ENCODE peak calls at places on chromosomes 7 and 10, in six cellular contexts. Y is NCI-H1436; B is upper lobe of right lung; K is body of pancreas; D is WERI-Rb-1; U is activated CD4-positive, alpha-beta T cell treated with anti-CD3 and anti-CD28 coated beads for 4 hours. E is an unnamed sample.

GRCh38 chr10:32377458-32378370 is 30.8 kb upstream of the EPC1 start:
- DNase-seq in Y (no peak), B (no peak), K (peak), D (no peak), U (peak), E (peak)

GRCh38 chr7:121276276-121276675 is 52.5 kb upstream of the WNT16 start:
- DNase-seq in Y (no peak), B (no peak), K (no peak), D (no peak), U (no peak), E (no peak)

GRCh38 chr7:99793443-99793842 is 9.5 kb upstream of the CYP3A4 start:
- DNase-seq in Y (no peak), B (no peak), K (no peak), D (no peak), U (no peak), E (no peak)

GRCh38 chr10:87000491-87000890 is 19.6 kb upstream of the FAM25A start:
- DNase-seq in Y (no peak), B (no peak), K (no peak), D (no peak), U (no peak), E (no peak)

GRCh38 chr10:99537381-99538286 is 4.9 kb downstream of the NKX2-3 start:
- DNase-seq in Y (no peak), B (no peak), K (no peak), D (no peak), U (no peak), E (no peak)

GRCh38 chr10:49550563-49550962 is 11.6 kb upstream of the ERCC6 start:
- DNase-seq in Y (no peak), B (no peak), K (no peak), D (no peak), U (no peak), E (no peak)

GRCh38 chr7:40638872-40639271 is 504.1 kb downstream of the SUGCT start:
- DNase-seq in Y (no peak), B (no peak), K (no peak), D (no peak), U (no peak), E (no peak)

GRCh38 chr7:50667338-50667737 is 102.1 kb upstream of the DDC start:
- DNase-seq in Y (no peak), B (no peak), K (peak), D (no peak), U (no peak), E (no peak)

GRCh38 chr10:100009283-100009792 is 409 bp downstream of the DNMBP start:
- DNase-seq in Y (no peak), B (peak), K (peak), D (peak), U (no peak), E (peak)

GRCh38 chr10:24041030-24041429 is 167.9 kb upstream of the KIAA1217 start:
- DNase-seq in Y (no peak), B (no peak), K (no peak), D (no peak), U (no peak), E (no peak)

GRCh38 chr10:88361494-88361893 is 221.6 kb downstream of the RNLS start:
- DNase-seq in Y (no peak), B (no peak), K (no peak), D (no peak), U (no peak), E (no peak)

GRCh38 chr10:20745556-20745955 is 151.6 kb downstream of the NEBL start:
- DNase-seq in Y (no peak), B (no peak), K (no peak), D (no peak), U (no peak), E (no peak)

GRCh38 chr7:97145068-97145467 is 27.6 kb downstream of the SDHAF3 start:
- DNase-seq in Y (peak), B (no peak), K (no peak), D (no peak), U (no peak), E (peak)

GRCh38 chr10:31072453-31072852 is 40.8 kb upstream of the ZNF438 start:
- DNase-seq in Y (no peak), B (no peak), K (no peak), D (no peak), U (no peak), E (no peak)

GRCh38 chr7:106063692-106064091 is 48.4 kb downstream of the SYPL1 start:
- DNase-seq in Y (no peak), B (no peak), K (no peak), D (no peak), U (no peak), E (no peak)

GRCh38 chr10:35217458-35217857 is 90.8 kb downstream of the CREM start:
- DNase-seq in Y (no peak), B (no peak), K (no peak), D (no peak), U (no peak), E (no peak)

GRCh38 chr7:46909601-46910051 is 672.3 kb downstream of the TNS3 start:
- DNase-seq in Y (no peak), B (no peak), K (no peak), D (no peak), U (no peak), E (no peak)

GRCh38 chr10:14163374-14164125 is 167.2 kb downstream of the FRMD4A start:
- DNase-seq in Y (no peak), B (no peak), K (peak), D (no peak), U (no peak), E (no peak)

GRCh38 chr10:2463301-2463700 is 604.0 kb upstream of the PFKP start:
- DNase-seq in Y (no peak), B (no peak), K (no peak), D (no peak), U (no peak), E (no peak)

GRCh38 chr10:107477266-107477665 is 312.8 kb upstream of the SORCS1 start:
- DNase-seq in Y (no peak), B (no peak), K (no peak), D (no peak), U (no peak), E (no peak)

GRCh38 chr7:98250789-98251188 is 1.2 kb downstream of the TECPR1 start:
- DNase-seq in Y (no peak), B (no peak), K (peak), D (peak), U (peak), E (peak)

GRCh38 chr7:76386691-76387260 is 22.7 kb downstream of the SSC4D start:
- DNase-seq in Y (no peak), B (no peak), K (no peak), D (peak), U (no peak), E (no peak)

GRCh38 chr7:98520356-98520932 is 96.6 kb upstream of the NPTX2 start:
- DNase-seq in Y (no peak), B (peak), K (no peak), D (no peak), U (no peak), E (no peak)

GRCh38 chr10:74071151-74071550 is 73.2 kb downstream of the VCL start:
- DNase-seq in Y (no peak), B (no peak), K (peak), D (no peak), U (no peak), E (no peak)

GRCh38 chr7:80659120-80660055 is 20.9 kb downstream of the CD36 start:
- DNase-seq in Y (peak), B (no peak), K (no peak), D (no peak), U (no peak), E (peak)

GRCh38 chr7:158413962-158414961 is 173.4 kb downstream of the PTPRN2 start:
- DNase-seq in Y (no peak), B (no peak), K (no peak), D (peak), U (no peak), E (peak)